ENCODE peak calls at places on chromosomes 3 and 15, in nine cellular contexts. Y, G, O, S, W, D, R, B and I are unnamed samples.

GRCh38 chr15:60070838-60071493 is 66.9 kb downstream of the FOXB1 start:
- DNase-seq in Y (peak; percentile 90), G (no peak), O (no peak), S (peak; percentile 76), W (no peak), D (no peak), R (no peak), B (no peak), I (no peak)

GRCh38 chr3:23810342-23811116 is 4.8 kb downstream of the UBE2E1 start:
- DNase-seq in Y (peak; percentile 60), G (no peak), O (peak; percentile 55), S (peak; percentile 34), W (no peak), D (peak; percentile 61), R (no peak), B (peak; percentile 76), I (peak; percentile 16)

GRCh38 chr15:25679492-25679891 is 183.6 kb downstream of the ATP10A start:
- DNase-seq in Y (no peak), G (no peak), O (no peak), S (no peak), W (no peak), D (no peak), R (no peak), B (no peak), I (no peak)

GRCh38 chr15:40591310-40591845 is 2.7 kb upstream of the KNL1 start:
- DNase-seq in Y (no peak), G (no peak), O (no peak), S (peak; percentile 2), W (no peak), D (no peak), R (no peak), B (no peak), I (no peak)

GRCh38 chr3:190865828-190866227 is 3.3 kb upstream of the GMNC start:
- DNase-seq in Y (no peak), G (no peak), O (no peak), S (no peak), W (no peak), D (no peak), R (no peak), B (no peak), I (no peak)

GRCh38 chr3:119748996-119749395 is 32.9 kb upstream of the NR1I2 start:
- DNase-seq in Y (no peak), G (no peak), O (no peak), S (no peak), W (no peak), D (no peak), R (no peak), B (no peak), I (no peak)

GRCh38 chr3:61730058-61730457 is 168.7 kb downstream of the PTPRG start:
- DNase-seq in Y (peak; percentile 23), G (no peak), O (no peak), S (no peak), W (no peak), D (no peak), R (no peak), B (no peak), I (no peak)

GRCh38 chr3:161316006-161316689 is 55.2 kb downstream of the SPTSSB start:
- DNase-seq in Y (peak; percentile 76), G (peak; percentile 45), O (no peak), S (peak; percentile 21), W (no peak), D (no peak), R (no peak), B (no peak), I (no peak)

GRCh38 chr3:13851091-13851849 is 28.6 kb downstream of the WNT7A start:
- DNase-seq in Y (no peak), G (no peak), O (no peak), S (no peak), W (no peak), D (no peak), R (no peak), B (no peak), I (no peak)

GRCh38 chr3:189502256-189502655 is 128.9 kb upstream of the TP63 start:
- DNase-seq in Y (no peak), G (no peak), O (no peak), S (no peak), W (no peak), D (no peak), R (no peak), B (no peak), I (no peak)

GRCh38 chr3:143668924-143669790 is 179.1 kb downstream of the SLC9A9 start:
- DNase-seq in Y (peak; percentile 67), G (no peak), O (no peak), S (no peak), W (no peak), D (no peak), R (no peak), B (no peak), I (no peak)

GRCh38 chr3:172034786-172035685 is 4.3 kb upstream of the FNDC3B start:
- DNase-seq in Y (peak; percentile 53), G (no peak), O (peak; percentile 38), S (peak; percentile 41), W (no peak), D (peak; percentile 10), R (peak; percentile 14), B (no peak), I (no peak)

GRCh38 chr3:65019412-65020093 is 331.8 kb upstream of the ADAMTS9 start:
- DNase-seq in Y (peak; percentile 4), G (peak; percentile 41), O (no peak), S (no peak), W (no peak), D (no peak), R (no peak), B (no peak), I (no peak)

GRCh38 chr3:194315088-194315964 is 35.8 kb downstream of the CPN2 start:
- DNase-seq in Y (peak; percentile 91), G (no peak), O (peak; percentile 84), S (peak; percentile 92), W (peak; percentile 76), D (peak; percentile 86), R (peak; percentile 80), B (peak; percentile 57), I (peak; percentile 72)

GRCh38 chr15:64837502-64837901 is 4.2 kb upstream of the PLEKHO2 start:
- DNase-seq in Y (no peak), G (no peak), O (peak; percentile 79), S (no peak), W (no peak), D (peak; percentile 28), R (peak; percentile 56), B (no peak), I (no peak)

GRCh38 chr3:5520237-5520636 is 332.7 kb downstream of the EDEM1 start:
- DNase-seq in Y (no peak), G (no peak), O (no peak), S (no peak), W (no peak), D (no peak), R (no peak), B (no peak), I (no peak)

GRCh38 chr3:56785499-56785898 is 16.2 kb downstream of the ARHGEF3 start:
- DNase-seq in Y (no peak), G (no peak), O (no peak), S (no peak), W (no peak), D (no peak), R (no peak), B (no peak), I (no peak)